ENCODE peak calls at places on chromosomes 3 and 15, in eight cellular contexts. H is A549, G is endothelial cell of umbilical vein, U is GM12878, N is HCT116, S is H1, T is HepG2, J is K562. B is an unnamed sample.

GRCh38 chr3:4043867-4044575 is 244.8 kb downstream of the LRRN1 start:
- DNase-seq in H (no peak), G (no peak), U (no peak), N (no peak), S (no peak), T (no peak), J (no peak), B (no peak)

GRCh38 chr15:61748529-61748928 is 311.7 kb downstream of the VPS13C start:
- DNase-seq in H (no peak), G (no peak), U (no peak), N (no peak), S (no peak), T (no peak), J (no peak), B (no peak)

GRCh38 chr3:192831111-192831644 is 86.5 kb downstream of the MB21D2 start:
- DNase-seq in H (no peak), G (no peak), U (no peak), N (no peak), S (no peak), T (no peak), J (no peak), B (peak)

GRCh38 chr3:127982155-127982554 is 67.1 kb downstream of the KBTBD12 start:
- DNase-seq in H (no peak), G (no peak), U (no peak), N (no peak), S (no peak), T (no peak), J (no peak), B (no peak)

GRCh38 chr3:37114251-37115145 is 59.9 kb downstream of the LRRFIP2 start:
- DNase-seq in H (no peak), G (peak), U (no peak), N (no peak), S (no peak), T (no peak), J (no peak), B (peak)

GRCh38 chr3:115099115-115099884 is 47.8 kb downstream of the ZBTB20 start:
- DNase-seq in H (no peak), G (peak), U (no peak), N (no peak), S (no peak), T (peak), J (no peak), B (peak)

GRCh38 chr3:53748512-53749271 is 97.5 kb downstream of the CHDH start:
- DNase-seq in H (no peak), G (no peak), U (peak), N (no peak), S (peak), T (no peak), J (no peak), B (no peak)

GRCh38 chr3:76352069-76352847 is 566.9 kb upstream of the ZNF717 start:
- DNase-seq in H (no peak), G (no peak), U (no peak), N (no peak), S (no peak), T (no peak), J (no peak), B (peak)

GRCh38 chr3:44065741-44066140 is 175.9 kb upstream of the TOPAZ1 start:
- DNase-seq in H (no peak), G (no peak), U (no peak), N (no peak), S (no peak), T (no peak), J (no peak), B (no peak)

GRCh38 chr3:142459929-142460328 is 12.1 kb upstream of the XRN1 start:
- DNase-seq in H (no peak), G (no peak), U (no peak), N (no peak), S (no peak), T (no peak), J (no peak), B (no peak)

GRCh38 chr3:56624725-56625124 is 58.3 kb downstream of the TASOR start:
- DNase-seq in H (no peak), G (no peak), U (no peak), N (no peak), S (no peak), T (no peak), J (no peak), B (peak)

GRCh38 chr3:119831022-119831421 is 49.1 kb downstream of the NR1I2 start:
- DNase-seq in H (peak), G (no peak), U (no peak), N (no peak), S (no peak), T (no peak), J (no peak), B (no peak)

GRCh38 chr3:116176974-116177555 is 268.2 kb downstream of the LSAMP start:
- DNase-seq in H (no peak), G (no peak), U (no peak), N (no peak), S (no peak), T (no peak), J (no peak), B (no peak)

GRCh38 chr15:74208901-74209559 is 6.4 kb upstream of the STRA6 start:
- DNase-seq in H (no peak), G (no peak), U (no peak), N (no peak), S (no peak), T (peak), J (no peak), B (peak)

DNA sequence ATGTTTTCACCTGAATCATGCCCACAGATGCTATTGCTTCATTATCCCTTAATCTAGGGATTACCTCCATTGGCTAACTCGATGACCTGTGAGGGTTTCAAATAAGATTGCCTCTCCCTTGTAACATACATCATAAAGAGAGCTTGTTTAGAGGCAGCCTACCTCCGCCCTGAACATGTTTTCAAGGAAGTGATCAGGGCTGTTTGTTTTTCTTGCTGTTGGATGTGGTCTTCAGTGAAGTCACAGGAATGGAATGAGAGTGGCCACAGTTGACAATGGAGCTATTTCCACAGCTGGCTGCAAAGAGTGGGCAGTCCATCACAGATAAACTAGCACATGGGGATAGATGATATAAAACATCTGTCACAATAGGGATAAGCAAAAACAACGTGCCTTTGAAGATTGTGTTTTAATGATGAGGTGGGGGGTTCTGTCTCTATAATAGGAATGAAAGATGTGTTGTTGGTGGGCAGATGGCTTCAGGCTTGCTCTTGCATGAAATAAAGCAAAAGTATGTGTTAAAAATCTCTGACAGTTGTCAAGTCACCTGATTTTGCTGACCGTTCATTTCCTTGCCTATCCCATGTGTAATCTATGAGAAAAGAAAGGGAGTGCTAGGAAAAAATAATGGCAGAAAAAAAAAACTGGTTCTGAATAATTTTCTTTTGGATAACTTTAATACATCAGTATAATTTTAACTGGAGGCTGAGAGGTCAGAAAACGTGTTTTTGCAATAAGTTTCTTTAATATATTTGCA is 642.3 kb downstream of the RBMS3 start:
- DNase-seq in H (peak), G (peak), U (no peak), N (peak), S (peak), T (peak), J (no peak), B (peak)
- H3K4me2 ChIP-seq in H (no peak), G (peak), U (no peak), N (peak), S (no peak), T (no peak), J (no peak), B (peak)

DNA sequence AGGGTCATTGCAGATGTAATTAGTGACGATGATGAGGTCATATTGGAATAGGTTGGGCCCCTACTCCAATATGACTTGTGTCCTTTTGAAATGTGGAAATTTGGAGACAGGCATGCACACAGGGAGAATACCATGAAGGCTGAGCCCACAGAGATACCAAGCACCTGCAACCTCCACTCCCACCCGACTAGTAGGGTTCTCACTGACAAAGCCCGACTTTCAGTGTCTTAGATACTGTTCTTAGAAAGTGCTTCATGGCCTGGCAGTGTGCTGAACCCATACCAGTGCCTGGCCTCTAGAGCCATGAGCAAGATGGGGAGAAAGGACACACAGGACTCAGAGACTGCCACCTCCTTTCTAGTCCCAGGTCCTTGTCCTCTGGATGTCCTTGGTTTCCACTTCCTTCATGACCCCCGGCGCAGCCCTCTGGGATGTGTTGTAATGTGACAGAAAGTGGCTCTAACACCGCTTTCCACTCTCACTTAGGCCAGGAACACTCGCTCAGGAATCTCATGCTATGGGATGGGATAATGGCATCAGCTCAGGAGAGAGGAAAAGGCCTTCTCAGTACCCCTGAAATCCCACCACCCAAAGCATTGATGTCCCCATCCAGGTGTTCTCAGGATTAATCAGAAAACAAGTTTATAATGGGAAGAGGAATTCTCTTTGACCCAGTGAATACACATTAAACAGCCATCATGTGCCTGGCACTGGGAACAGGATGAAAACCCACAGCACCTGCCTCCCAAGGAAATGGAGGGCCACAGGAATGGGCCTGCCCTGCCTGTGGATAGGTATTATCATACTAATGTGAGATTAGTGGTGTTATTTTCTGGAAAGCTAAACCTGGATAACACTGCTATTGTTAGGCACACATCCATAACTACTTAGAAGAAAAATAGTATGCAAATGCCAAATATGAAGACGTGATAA is 59.9 kb downstream of the RPL39L start:
- DNase-seq in H (no peak), G (no peak), U (no peak), N (no peak), S (no peak), T (no peak), J (no peak), B (no peak)
- TF ChIP-seq POLR2A in H (no peak), G (no peak), U (peak), N (no peak), S (no peak), T (no peak), J (peak), B (no peak)

DNA sequence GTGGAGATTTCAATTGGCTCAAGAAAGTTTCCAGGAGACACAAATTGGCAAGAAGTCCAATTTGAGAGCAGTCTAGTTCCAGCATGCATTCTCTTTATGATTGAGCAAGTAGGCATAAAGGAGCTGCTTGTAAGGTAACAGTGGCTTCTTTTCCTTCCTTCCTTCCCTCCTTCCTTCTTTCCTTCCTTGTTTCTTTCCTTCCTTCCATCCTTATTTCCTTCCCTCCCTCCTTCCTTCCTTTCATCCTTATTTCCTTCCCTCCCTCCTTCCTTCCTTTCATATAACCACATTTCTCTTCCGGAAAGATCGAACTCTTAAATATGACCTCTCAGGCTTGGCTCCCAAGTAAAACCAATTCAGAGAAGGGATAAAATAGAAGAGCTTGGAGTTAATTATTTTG is 29.4 kb upstream of the ATP11B start:
- DNase-seq in H (no peak), G (no peak), U (no peak), N (no peak), S (no peak), T (no peak), J (no peak), B (no peak)
- H3K4me2 ChIP-seq in H (no peak), G (no peak), U (no peak), N (no peak), S (no peak), T (no peak), J (no peak), B (no peak)

GRCh38 chr3:148737104-148737525 is 39.4 kb downstream of the AGTR1 start:
- DNase-seq in H (peak), G (no peak), U (no peak), N (no peak), S (no peak), T (peak), J (no peak), B (peak)
- TF ChIP-seq POLR2A in H (no peak), G (no peak), U (no peak), N (no peak), S (no peak), T (no peak), J (no peak), B (no peak)

GRCh38 chr15:40043927-40044716 is 5.1 kb upstream of the SRP14 start:
- DNase-seq in H (no peak), G (no peak), U (no peak), N (no peak), S (no peak), T (no peak), J (no peak), B (no peak)
- H3K4me2 ChIP-seq in H (peak), G (no peak), U (peak), N (peak), S (no peak), T (peak), J (peak), B (no peak)

DNA sequence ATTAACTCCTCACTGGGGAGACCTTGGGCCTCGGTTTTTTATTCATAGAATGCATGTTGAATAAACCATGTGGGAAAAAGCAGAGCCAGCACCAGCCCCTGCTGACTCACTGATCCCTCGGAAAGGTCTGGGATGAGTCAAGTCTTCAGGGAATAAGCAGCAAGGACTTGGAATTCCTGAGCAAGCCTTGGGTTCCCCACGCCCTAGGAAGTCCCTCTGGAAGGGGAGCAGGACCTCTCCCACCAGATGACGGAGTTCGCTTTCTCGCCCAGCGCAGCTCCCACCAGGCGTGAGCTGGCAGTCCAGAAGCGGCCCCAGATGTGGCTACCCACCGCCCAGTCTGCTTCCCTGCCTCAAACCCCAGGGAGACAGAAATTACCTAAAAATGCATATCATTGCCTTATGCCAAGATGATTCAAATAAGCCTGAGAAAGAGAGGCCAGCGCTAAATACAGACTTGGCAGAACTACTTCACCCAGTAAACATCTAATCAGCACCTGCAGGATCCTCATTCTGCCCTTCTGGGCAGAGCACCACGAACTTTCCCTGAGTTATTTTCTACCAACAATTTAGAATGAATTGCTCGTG is 45.5 kb downstream of the BTD start:
- DNase-seq in H (peak), G (peak), U (no peak), N (peak), S (no peak), T (no peak), J (no peak), B (peak)
- TF ChIP-seq POLR2A in H (no peak), G (no peak), U (no peak), N (no peak), S (no peak), T (no peak), J (no peak), B (peak)

GRCh38 chr15:25946241-25946786 is 83.2 kb upstream of the ATP10A start:
- DNase-seq in H (no peak), G (no peak), U (no peak), N (no peak), S (no peak), T (no peak), J (no peak), B (no peak)
- H3K4me2 ChIP-seq in H (no peak), G (no peak), U (no peak), N (no peak), S (no peak), T (no peak), J (no peak), B (no peak)

DNA sequence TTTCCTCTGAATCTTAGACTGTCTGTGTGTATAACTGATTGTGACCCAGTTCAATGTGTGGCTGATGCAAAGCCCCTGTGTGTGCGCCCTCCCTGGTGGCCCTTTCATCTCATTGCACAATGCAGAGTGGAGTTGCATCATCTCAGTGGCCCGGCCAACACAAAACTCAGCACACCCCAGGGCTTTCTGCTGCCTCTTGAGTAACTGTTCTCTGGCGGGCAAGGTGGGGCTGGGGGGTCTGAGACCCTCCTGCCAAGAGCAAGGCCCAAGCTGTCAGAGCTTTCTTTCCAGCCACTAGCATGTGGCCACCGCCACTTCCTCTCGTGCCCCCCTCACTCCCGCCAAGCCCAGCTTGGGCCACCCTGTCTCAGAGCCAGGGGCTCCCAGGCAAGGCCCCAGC is 80.7 kb upstream of the ALDH1L1 start:
- DNase-seq in H (no peak), G (peak), U (no peak), N (no peak), S (no peak), T (peak), J (no peak), B (peak)
- TF ChIP-seq POLR2A in H (no peak), G (no peak), U (no peak), N (no peak), S (no peak), T (no peak), J (no peak), B (no peak)

GRCh38 chr15:42832577-42832976 is 88.0 kb downstream of the TTBK2 start:
- DNase-seq in H (peak), G (peak), U (no peak), N (peak), S (no peak), T (no peak), J (no peak), B (peak)
- H3K4me2 ChIP-seq in H (peak), G (no peak), U (no peak), N (peak), S (no peak), T (no peak), J (no peak), B (no peak)